ENCODE peak calls at places on chromosomes 4 and X, in five cellular contexts. One of them, this sample, is unnamed. For H3K36me3, the result is how much of the 10 kb centered on the place peaks cover.

GRCh38 chr4:25358515-25359275 is 18.4 kb upstream of the ANAPC4 start:
- DNase-seq in Panc1: no peak
- DNase-seq in OCI-LY7: peak
- DNase-seq in sigmoid colon: no peak
- DNase-seq in mammary epithelial cell: peak
- DNase-seq in this sample: no peak

GRCh38 chr4:11566440-11567022 is 137.8 kb upstream of the HS3ST1 start:
- DNase-seq in Panc1: no peak
- DNase-seq in mammary epithelial cell: no peak
- DNase-seq in sigmoid colon: no peak
- DNase-seq in OCI-LY7: no peak
- DNase-seq in this sample: no peak

GRCh38 chr4:3766207-3766790 is at the start of gene ADRA2C:
- DNase-seq in sigmoid colon: no peak
- DNase-seq in OCI-LY7: no peak
- DNase-seq in mammary epithelial cell: no peak
- DNase-seq in Panc1: no peak
- DNase-seq in this sample: no peak

GRCh38 chr4:140222175-140222574 is 68.2 kb upstream of the MAML3 start:
- DNase-seq in OCI-LY7: no peak
- DNase-seq in Panc1: no peak
- DNase-seq in mammary epithelial cell: peak
- DNase-seq in sigmoid colon: no peak
- DNase-seq in this sample: no peak

GRCh38 chr4:4394644-4395043 is 7.7 kb downstream of the NSG1 start:
- DNase-seq in mammary epithelial cell: no peak
- DNase-seq in Panc1: no peak
- DNase-seq in OCI-LY7: no peak
- DNase-seq in sigmoid colon: no peak
- DNase-seq in this sample: no peak

GRCh38 chr4:36220776-36221175 is 23.5 kb downstream of the ARAP2 start:
- DNase-seq in mammary epithelial cell: no peak
- DNase-seq in OCI-LY7: no peak
- DNase-seq in Panc1: no peak
- DNase-seq in sigmoid colon: no peak
- DNase-seq in this sample: no peak

GRCh38 chr4:47238697-47239096 is 207.3 kb downstream of the GABRB1 start:
- DNase-seq in sigmoid colon: no peak
- DNase-seq in OCI-LY7: no peak
- DNase-seq in Panc1: no peak
- DNase-seq in mammary epithelial cell: no peak
- DNase-seq in this sample: no peak

GRCh38 chr4:114393295-114394038 is 205.1 kb upstream of the UGT8 start:
- DNase-seq in OCI-LY7: no peak
- DNase-seq in mammary epithelial cell: peak
- DNase-seq in Panc1: no peak
- DNase-seq in sigmoid colon: no peak
- DNase-seq in this sample: no peak

GRCh38 chr4:59987289-59987688 is 1212.8 kb upstream of the ADGRL3 start:
- DNase-seq in sigmoid colon: no peak
- DNase-seq in mammary epithelial cell: no peak
- DNase-seq in OCI-LY7: no peak
- DNase-seq in Panc1: no peak
- DNase-seq in this sample: no peak

GRCh38 chr4:18021470-18021719 is 160 bp downstream of the LCORL start:
- DNase-seq in OCI-LY7: no peak
- DNase-seq in Panc1: no peak
- DNase-seq in mammary epithelial cell: no peak
- DNase-seq in sigmoid colon: no peak
- DNase-seq in this sample: no peak

GRCh38 chrX:151151668-151152267 is 24.6 kb upstream of the GPR50 start:
- DNase-seq in OCI-LY7: peak
- DNase-seq in sigmoid colon: no peak
- DNase-seq in Panc1: peak
- DNase-seq in mammary epithelial cell: peak
- DNase-seq in this sample: no peak

GRCh38 chr4:16140520-16141249 is 56.9 kb upstream of the PROM1 start:
- DNase-seq in sigmoid colon: no peak
- DNase-seq in mammary epithelial cell: peak
- DNase-seq in Panc1: no peak
- DNase-seq in OCI-LY7: no peak
- DNase-seq in this sample: peak

GRCh38 chr4:128155231-128155855 is 94.2 kb downstream of the LARP1B start:
- DNase-seq in mammary epithelial cell: no peak
- DNase-seq in OCI-LY7: no peak
- DNase-seq in sigmoid colon: peak
- DNase-seq in Panc1: no peak
- DNase-seq in this sample: no peak

GRCh38 chrX:2767631-2768455 is 16.0 kb downstream of the XG start:
- DNase-seq in OCI-LY7: no peak
- DNase-seq in sigmoid colon: peak
- DNase-seq in mammary epithelial cell: peak
- DNase-seq in Panc1: no peak
- DNase-seq in this sample: no peak

GRCh38 chr4:169037491-169037890 is 27.4 kb upstream of the CBR4 start:
- DNase-seq in OCI-LY7: no peak
- DNase-seq in mammary epithelial cell: no peak
- DNase-seq in Panc1: no peak
- DNase-seq in sigmoid colon: no peak
- DNase-seq in this sample: no peak

GRCh38 chrX:49756692-49757091 is 60.9 kb upstream of the PAGE1 start:
- DNase-seq in sigmoid colon: no peak
- DNase-seq in OCI-LY7: no peak
- DNase-seq in mammary epithelial cell: no peak
- DNase-seq in Panc1: no peak
- DNase-seq in this sample: no peak

GRCh38 chr4:139817657-139818452 is 152.2 kb downstream of the MGST2 start:
- DNase-seq in sigmoid colon: no peak
- DNase-seq in mammary epithelial cell: peak
- DNase-seq in OCI-LY7: no peak
- DNase-seq in Panc1: no peak
- DNase-seq in this sample: no peak

GRCh38 chr4:185853841-185854240 is 41.8 kb upstream of the SORBS2 start:
- DNase-seq in OCI-LY7: no peak
- DNase-seq in sigmoid colon: no peak
- DNase-seq in mammary epithelial cell: peak
- DNase-seq in Panc1: no peak
- DNase-seq in this sample: no peak

GRCh38 chr4:113053883-113054282 is 4.4 kb downstream of the ANK2 start:
- DNase-seq in sigmoid colon: no peak
- DNase-seq in Panc1: no peak
- DNase-seq in OCI-LY7: no peak
- DNase-seq in mammary epithelial cell: no peak
- DNase-seq in this sample: no peak

GRCh38 chr4:15003441-15003890 is 1.2 kb downstream of the CPEB2 start:
- DNase-seq in mammary epithelial cell: peak
- DNase-seq in Panc1: no peak
- DNase-seq in OCI-LY7: peak
- DNase-seq in sigmoid colon: peak
- DNase-seq in this sample: no peak

GRCh38 chr4:70651864-70652506 is 14.3 kb downstream of the JCHAIN start:
- DNase-seq in sigmoid colon: no peak
- DNase-seq in mammary epithelial cell: peak
- DNase-seq in OCI-LY7: peak
- DNase-seq in Panc1: peak
- DNase-seq in this sample: no peak

GRCh38 chr4:80006935-80007744 is 65.9 kb downstream of the ANTXR2 start:
- DNase-seq in OCI-LY7: no peak
- DNase-seq in Panc1: no peak
- DNase-seq in mammary epithelial cell: no peak
- DNase-seq in sigmoid colon: no peak
- DNase-seq in this sample: no peak

GRCh38 chr4:40212674-40213504 is 16.1 kb downstream of the RHOH start:
- DNase-seq in OCI-LY7: no peak
- DNase-seq in Panc1: no peak
- DNase-seq in mammary epithelial cell: no peak
- DNase-seq in sigmoid colon: no peak
- DNase-seq in this sample: no peak

GRCh38 chrX:40845331-40845911 is 110.1 kb upstream of the MED14 start:
- DNase-seq in mammary epithelial cell: peak
- DNase-seq in Panc1: no peak
- DNase-seq in sigmoid colon: no peak
- DNase-seq in OCI-LY7: no peak
- DNase-seq in this sample: peak

GRCh38 chr4:75916091-75916661 is 13.9 kb upstream of the PPEF2 start:
- DNase-seq in Panc1: peak
- DNase-seq in sigmoid colon: no peak
- DNase-seq in OCI-LY7: peak
- DNase-seq in mammary epithelial cell: peak
- DNase-seq in this sample: peak

GRCh38 chr4:83618431-83618830 is 82.5 kb downstream of the GPAT3 start:
- DNase-seq in OCI-LY7: no peak
- DNase-seq in Panc1: no peak
- DNase-seq in sigmoid colon: no peak
- DNase-seq in mammary epithelial cell: peak
- DNase-seq in this sample: peak

GRCh38 chr4:140802591-140802990 is 46.4 kb upstream of the TBC1D9 start:
- DNase-seq in sigmoid colon: no peak
- DNase-seq in OCI-LY7: no peak
- DNase-seq in mammary epithelial cell: no peak
- DNase-seq in Panc1: no peak
- DNase-seq in this sample: no peak

GRCh38 chrX:103360092-103360491 is 3.8 kb downstream of the TCEAL9 start:
- DNase-seq in OCI-LY7: no peak
- DNase-seq in sigmoid colon: no peak
- DNase-seq in mammary epithelial cell: no peak
- DNase-seq in Panc1: no peak
- DNase-seq in this sample: no peak

GRCh38 chr4:73844352-73844751 is 7.9 kb downstream of the CXCL6 start:
- DNase-seq in mammary epithelial cell: peak
- DNase-seq in Panc1: no peak
- DNase-seq in sigmoid colon: no peak
- DNase-seq in OCI-LY7: no peak
- DNase-seq in this sample: no peak

GRCh38 chr4:8725071-8725841 is 132.7 kb downstream of the CPZ start:
- DNase-seq in mammary epithelial cell: no peak
- DNase-seq in OCI-LY7: no peak
- DNase-seq in Panc1: no peak
- DNase-seq in sigmoid colon: peak
- DNase-seq in this sample: no peak

GRCh38 chrX:7996414-7996813 is 69.2 kb upstream of the PNPLA4 start:
- DNase-seq in sigmoid colon: no peak
- DNase-seq in Panc1: peak
- DNase-seq in OCI-LY7: peak
- DNase-seq in mammary epithelial cell: peak
- DNase-seq in this sample: no peak

GRCh38 chrX:153944140-153944799 is at the start of gene RENBP:
- DNase-seq in Panc1: no peak
- DNase-seq in sigmoid colon: no peak
- DNase-seq in OCI-LY7: peak
- DNase-seq in mammary epithelial cell: no peak
- DNase-seq in this sample: no peak

GRCh38 chr4:20480161-20480947 is 219.9 kb upstream of the PACRGL start:
- DNase-seq in mammary epithelial cell: no peak
- DNase-seq in Panc1: no peak
- DNase-seq in sigmoid colon: no peak
- DNase-seq in OCI-LY7: no peak
- DNase-seq in this sample: no peak

GRCh38 chr4:80097395-80098177 is 24.6 kb upstream of the ANTXR2 start:
- DNase-seq in OCI-LY7: no peak
- DNase-seq in mammary epithelial cell: peak
- DNase-seq in sigmoid colon: peak
- DNase-seq in Panc1: no peak
- DNase-seq in this sample: no peak

GRCh38 chr4:121192500-121192899 is 28.4 kb upstream of the TNIP3 start:
- DNase-seq in mammary epithelial cell: peak
- DNase-seq in Panc1: peak
- DNase-seq in sigmoid colon: no peak
- DNase-seq in OCI-LY7: peak
- DNase-seq in this sample: no peak

GRCh38 chr4:165873298-165874071 is 448 bp downstream of the TLL1 start:
- DNase-seq in OCI-LY7: no peak
- DNase-seq in sigmoid colon: peak
- DNase-seq in mammary epithelial cell: peak
- DNase-seq in Panc1: no peak
- DNase-seq in this sample: no peak
- H3K4me3 ChIP-seq in OCI-LY7: no peak
- H3K4me3 ChIP-seq in sigmoid colon: peak
- H3K4me3 ChIP-seq in mammary epithelial cell: peak
- H3K4me3 ChIP-seq in Panc1: peak
- H3K4me3 ChIP-seq in this sample: peak

GRCh38 chrX:107654778-107655761 is 26.8 kb downstream of the PRPS1 start:
- DNase-seq in mammary epithelial cell: peak
- DNase-seq in sigmoid colon: peak
- DNase-seq in OCI-LY7: peak
- DNase-seq in Panc1: no peak
- DNase-seq in this sample: peak
- TF ChIP-seq CTCF in mammary epithelial cell: peak
- TF ChIP-seq CTCF in sigmoid colon: peak
- TF ChIP-seq CTCF in OCI-LY7: peak
- TF ChIP-seq CTCF in Panc1: peak
- TF ChIP-seq CTCF in this sample: peak

DNA sequence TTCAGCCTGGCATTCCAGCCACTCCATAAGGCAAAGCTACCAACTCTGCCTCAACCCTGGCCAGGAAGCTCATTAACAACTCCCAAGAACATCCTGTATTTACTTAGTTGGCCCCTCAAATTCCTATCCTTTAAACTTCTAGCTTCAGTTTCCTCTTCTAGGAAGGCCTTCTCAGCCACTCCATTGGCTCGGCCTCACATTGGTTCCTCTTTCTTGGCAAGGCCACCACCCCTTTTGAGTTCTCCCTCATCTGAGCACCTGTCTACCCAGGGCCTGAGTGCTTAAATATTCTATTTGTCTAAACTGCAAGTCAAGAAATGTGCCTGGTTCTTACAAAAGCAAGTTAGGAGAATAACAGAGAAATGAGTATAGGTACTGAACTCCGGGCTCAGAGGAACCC is 10.0 kb downstream of the SMC1A start:
- DNase-seq in mammary epithelial cell: no peak
- DNase-seq in OCI-LY7: no peak
- DNase-seq in Panc1: no peak
- DNase-seq in sigmoid colon: no peak
- DNase-seq in this sample: no peak
- H3K36me3 ChIP-seq in mammary epithelial cell: under half
- H3K36me3 ChIP-seq in OCI-LY7: half or more
- H3K36me3 ChIP-seq in Panc1: under half
- H3K36me3 ChIP-seq in sigmoid colon: half or more
- H3K36me3 ChIP-seq in this sample: under half

GRCh38 chr4:173284463-173284862 is 49.7 kb downstream of the HMGB2 start:
- DNase-seq in sigmoid colon: no peak
- DNase-seq in OCI-LY7: no peak
- DNase-seq in Panc1: no peak
- DNase-seq in mammary epithelial cell: no peak
- DNase-seq in this sample: no peak

GRCh38 chr4:173288296-173288695 is 45.9 kb downstream of the HMGB2 start:
- DNase-seq in mammary epithelial cell: peak
- DNase-seq in Panc1: peak
- DNase-seq in sigmoid colon: peak
- DNase-seq in OCI-LY7: peak
- DNase-seq in this sample: no peak

GRCh38 chr4:173289351-173289725 is 44.8 kb downstream of the HMGB2 start:
- DNase-seq in mammary epithelial cell: no peak
- DNase-seq in sigmoid colon: no peak
- DNase-seq in Panc1: no peak
- DNase-seq in OCI-LY7: no peak
- DNase-seq in this sample: no peak

GRCh38 chr4:173287486-173287885 is 46.7 kb downstream of the HMGB2 start:
- DNase-seq in OCI-LY7: no peak
- DNase-seq in Panc1: no peak
- DNase-seq in sigmoid colon: no peak
- DNase-seq in mammary epithelial cell: no peak
- DNase-seq in this sample: no peak

GRCh38 chr4:173288698-173289350 is 45.3 kb downstream of the HMGB2 start:
- DNase-seq in Panc1: no peak
- DNase-seq in mammary epithelial cell: peak
- DNase-seq in OCI-LY7: no peak
- DNase-seq in sigmoid colon: no peak
- DNase-seq in this sample: no peak
- H3K4me3 ChIP-seq in Panc1: no peak
- H3K4me3 ChIP-seq in mammary epithelial cell: no peak
- H3K4me3 ChIP-seq in OCI-LY7: no peak
- H3K4me3 ChIP-seq in sigmoid colon: no peak
- H3K4me3 ChIP-seq in this sample: no peak